ENCODE peak calls at places on chromosomes 6 and 20, in five cellular contexts. Z is body of pancreas, M is endothelial cell of umbilical vein, U is suprapubic skin, N is fibroblast of the aortic adventitia. Q is an unnamed sample.

GRCh38 chr6:13226071-13226470 is 102.3 kb downstream of the TBC1D7 start:
- DNase-seq in Z (no peak), M (peak; percentile 82), U (no peak), N (no peak), Q (no peak)

GRCh38 chr6:41546866-41547798 is 951 bp downstream of the FOXP4 start:
- DNase-seq in Z (peak; percentile 61), M (peak; percentile 31), U (no peak), N (peak; percentile 33), Q (no peak)

GRCh38 chr6:74000582-74000981 is 304.6 kb downstream of the CD109 start:
- DNase-seq in Z (no peak), M (no peak), U (peak; percentile 63), N (no peak), Q (no peak)

GRCh38 chr6:97312241-97312640 is 29.2 kb upstream of the MMS22L start:
- DNase-seq in Z (no peak), M (no peak), U (no peak), N (no peak), Q (no peak)

GRCh38 chr6:86017236-86017635 is 374.6 kb upstream of the SYNCRIP start:
- DNase-seq in Z (no peak), M (no peak), U (no peak), N (no peak), Q (no peak)

GRCh38 chr6:57173056-57173885 is 1.1 kb downstream of the BAG2 start:
- DNase-seq in Z (no peak), M (no peak), U (no peak), N (peak; percentile 49), Q (no peak)

GRCh38 chr6:73728548-73729205 is 32.7 kb downstream of the CD109 start:
- DNase-seq in Z (no peak), M (no peak), U (no peak), N (no peak), Q (no peak)

GRCh38 chr6:144179237-144179636 is 28.9 kb downstream of the STX11 start:
- DNase-seq in Z (no peak), M (no peak), U (no peak), N (no peak), Q (no peak)

GRCh38 chr6:75349262-75349984 is 64.8 kb upstream of the TMEM30A start:
- DNase-seq in Z (peak; percentile 52), M (peak; percentile 88), U (no peak), N (peak; percentile 56), Q (no peak)

GRCh38 chr20:12433724-12434123 is 516.0 kb downstream of the BTBD3 start:
- DNase-seq in Z (no peak), M (no peak), U (no peak), N (no peak), Q (no peak)

GRCh38 chr20:59688999-59689398 is 84.7 kb downstream of the PHACTR3 start:
- DNase-seq in Z (no peak), M (no peak), U (no peak), N (no peak), Q (no peak)

GRCh38 chr6:140977425-140977824 is 1155.3 kb upstream of the GJE1 start:
- DNase-seq in Z (no peak), M (peak; percentile 79), U (no peak), N (peak; percentile 82), Q (no peak)

GRCh38 chr6:75081920-75082319 is 123.9 kb downstream of the COL12A1 start:
- DNase-seq in Z (no peak), M (no peak), U (no peak), N (peak; percentile 37), Q (no peak)

GRCh38 chr6:157530126-157530525 is 149.1 kb downstream of the ZDHHC14 start:
- DNase-seq in Z (no peak), M (peak; percentile 81), U (no peak), N (no peak), Q (no peak)

GRCh38 chr6:13512900-13513299 is 25.5 kb upstream of the GFOD1 start:
- DNase-seq in Z (no peak), M (no peak), U (no peak), N (no peak), Q (no peak)

GRCh38 chr6:73121421-73121993 is 103.8 kb downstream of the KHDC1L start:
- DNase-seq in Z (no peak), M (peak; percentile 6), U (no peak), N (peak; percentile 35), Q (no peak)

GRCh38 chr20:20894753-20895152 is 182.3 kb upstream of the RALGAPA2 start:
- DNase-seq in Z (peak; percentile 4), M (no peak), U (no peak), N (no peak), Q (no peak)

GRCh38 chr20:1565461-1565860 is 8.0 kb upstream of the SIRPD start:
- DNase-seq in Z (no peak), M (peak; percentile 0), U (no peak), N (no peak), Q (no peak)

GRCh38 chr20:1567392-1568165 is 10.1 kb upstream of the SIRPD start:
- DNase-seq in Z (peak; percentile 3), M (peak; percentile 91), U (no peak), N (peak; percentile 69), Q (no peak)

GRCh38 chr20:1568166-1568490 is 10.6 kb upstream of the SIRPD start:
- DNase-seq in Z (no peak), M (no peak), U (no peak), N (no peak), Q (no peak)

GRCh38 chr20:1566701-1567100 is 9.2 kb upstream of the SIRPD start:
- DNase-seq in Z (no peak), M (peak; percentile 6), U (no peak), N (no peak), Q (no peak)

GRCh38 chr20:1569417-1569861 is 11.9 kb upstream of the SIRPD start:
- DNase-seq in Z (peak; percentile 51), M (peak; percentile 61), U (no peak), N (peak; percentile 56), Q (no peak)
- TF ChIP-seq CTCF in Z (no peak), M (no peak), U (no peak), N (no peak), Q (no peak)

GRCh38 chr6:51856508-51856907 is 230.9 kb downstream of the PKHD1 start:
- DNase-seq in Z (no peak), M (no peak), U (no peak), N (no peak), Q (no peak)
- TF ChIP-seq CTCF in Z (no peak), M (no peak), U (no peak), N (no peak), Q (no peak)

GRCh38 chr6:166955865-166956443 is 396 bp downstream of the RNASET2 start:
- DNase-seq in Z (peak; percentile 61), M (no peak), U (no peak), N (no peak), Q (no peak)

GRCh38 chr6:166956444-166957086 is at the start of gene RNASET2:
- DNase-seq in Z (peak; percentile 97), M (peak; percentile 91), U (peak; percentile 98), N (peak; percentile 75), Q (peak; percentile 98)

GRCh38 chr6:166958926-166959861 is 2.8 kb upstream of the RNASET2 start:
- DNase-seq in Z (peak; percentile 58), M (peak; percentile 19), U (no peak), N (no peak), Q (no peak)

GRCh38 chr6:166957805-166958076 is 1.4 kb upstream of the RNASET2 start:
- DNase-seq in Z (no peak), M (no peak), U (no peak), N (no peak), Q (no peak)

GRCh38 chr6:166957087-166957804 is 896 bp upstream of the RNASET2 start:
- DNase-seq in Z (peak; percentile 56), M (no peak), U (peak; percentile 74), N (no peak), Q (no peak)
- TF ChIP-seq CTCF in Z (no peak), M (no peak), U (no peak), N (no peak), Q (peak; percentile 12)

GRCh38 chr6:68637782-68638181 is 2.7 kb downstream of the ADGRB3 start:
- DNase-seq in Z (no peak), M (no peak), U (no peak), N (no peak), Q (no peak)

GRCh38 chr6:68636710-68637470 is 1.8 kb downstream of the ADGRB3 start:
- DNase-seq in Z (no peak), M (no peak), U (no peak), N (no peak), Q (no peak)

GRCh38 chr6:68634503-68635411 is at the start of gene ADGRB3:
- DNase-seq in Z (peak; percentile 64), M (peak; percentile 42), U (peak; percentile 86), N (peak; percentile 36), Q (no peak)

GRCh38 chr6:68635412-68635705 is 277 bp downstream of the ADGRB3 start:
- DNase-seq in Z (no peak), M (no peak), U (no peak), N (no peak), Q (no peak)

DNA sequence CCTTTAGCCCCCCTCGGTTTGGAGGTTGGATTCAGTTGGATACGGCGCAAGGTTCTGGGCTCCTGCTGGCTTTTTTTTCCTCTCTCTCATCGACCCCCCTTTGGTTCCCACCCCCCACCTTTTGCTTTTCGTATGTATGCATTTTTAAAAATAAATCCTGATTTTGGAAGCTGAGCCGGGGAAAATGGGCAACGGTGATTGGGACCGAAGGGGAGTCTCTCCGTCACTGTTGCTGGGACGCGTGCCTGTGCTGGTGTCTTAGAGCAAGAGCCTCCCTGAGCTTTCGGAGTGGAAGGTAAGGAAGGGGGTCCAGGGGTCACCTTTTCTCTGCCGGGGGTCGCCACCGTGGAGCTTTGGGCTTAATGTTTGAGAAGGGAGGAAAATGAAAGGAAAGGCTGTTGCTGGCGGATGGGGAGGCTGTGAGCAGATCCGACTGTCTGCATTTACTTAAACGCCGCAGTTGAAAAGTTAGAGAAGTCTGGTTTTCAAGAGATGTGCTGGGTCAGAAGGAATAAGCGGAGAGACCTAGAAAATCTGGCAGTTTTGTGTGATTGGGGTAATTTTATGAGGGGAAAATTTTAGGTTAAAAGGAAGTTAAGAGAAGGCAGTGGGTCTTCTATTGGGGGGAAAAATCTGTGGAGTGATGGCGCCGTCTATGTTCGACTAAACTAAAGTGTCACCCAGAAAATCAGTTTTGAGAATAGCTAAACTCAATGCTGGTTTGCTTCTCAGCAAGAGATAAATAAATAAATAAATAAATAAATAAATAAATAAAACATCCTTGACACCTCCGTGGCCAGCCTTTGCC is 828 bp downstream of the ADGRB3 start:
- DNase-seq in Z (no peak), M (peak; percentile 2), U (no peak), N (peak; percentile 16), Q (no peak)
- TF ChIP-seq CTCF in Z (no peak), M (no peak), U (no peak), N (no peak), Q (no peak)

GRCh38 chr20:57693002-57693582 is 16.7 kb downstream of the PMEPA1 start:
- DNase-seq in Z (peak; percentile 78), M (no peak), U (no peak), N (no peak), Q (no peak)
- TF ChIP-seq CTCF in Z (no peak), M (no peak), U (peak; percentile 19), N (no peak), Q (peak; percentile 30)

Q was measured in chondrocyte.